ENCODE peak calls at places on chromosomes 5 and 9, in seven cellular contexts. One of them, this sample, is unnamed.

GRCh38 chr9:103707181-103707580 is 386.9 kb upstream of the SMC2 start:
- DNase-seq in uterus: no peak
- DNase-seq in PC-3: peak; percentile 15
- DNase-seq in Peyer's patch: no peak
- DNase-seq in left lung: no peak
- DNase-seq in SK-N-SH: no peak
- DNase-seq in colonic mucosa: no peak
- DNase-seq in this sample: no peak

GRCh38 chr9:91089405-91090131 is 272.1 kb downstream of the AUH start:
- DNase-seq in left lung: no peak
- DNase-seq in PC-3: peak; percentile 64
- DNase-seq in Peyer's patch: no peak
- DNase-seq in colonic mucosa: peak; percentile 28
- DNase-seq in SK-N-SH: no peak
- DNase-seq in uterus: no peak
- DNase-seq in this sample: peak; percentile 5

GRCh38 chr5:167608708-167609272 is 682.7 kb upstream of the WWC1 start:
- DNase-seq in SK-N-SH: no peak
- DNase-seq in PC-3: peak; percentile 7
- DNase-seq in left lung: no peak
- DNase-seq in Peyer's patch: no peak
- DNase-seq in uterus: no peak
- DNase-seq in colonic mucosa: no peak
- DNase-seq in this sample: no peak

GRCh38 chr5:181205735-181206401 is 872 bp upstream of the TRIM7 start:
- DNase-seq in uterus: no peak
- DNase-seq in left lung: no peak
- DNase-seq in Peyer's patch: peak; percentile 53
- DNase-seq in SK-N-SH: no peak
- DNase-seq in colonic mucosa: peak; percentile 50
- DNase-seq in PC-3: no peak
- DNase-seq in this sample: no peak

GRCh38 chr9:131744715-131745201 is 4.9 kb upstream of the RAPGEF1 start:
- DNase-seq in colonic mucosa: no peak
- DNase-seq in uterus: no peak
- DNase-seq in SK-N-SH: no peak
- DNase-seq in left lung: no peak
- DNase-seq in Peyer's patch: no peak
- DNase-seq in PC-3: no peak
- DNase-seq in this sample: no peak

GRCh38 chr5:50824109-50824508 is 157.7 kb downstream of the PARP8 start:
- DNase-seq in colonic mucosa: no peak
- DNase-seq in left lung: no peak
- DNase-seq in uterus: no peak
- DNase-seq in PC-3: no peak
- DNase-seq in SK-N-SH: no peak
- DNase-seq in Peyer's patch: no peak
- DNase-seq in this sample: no peak

GRCh38 chr9:120926397-120926928 is at the start of gene TRAF1:
- DNase-seq in colonic mucosa: no peak
- DNase-seq in left lung: no peak
- DNase-seq in SK-N-SH: no peak
- DNase-seq in Peyer's patch: no peak
- DNase-seq in uterus: no peak
- DNase-seq in PC-3: no peak
- DNase-seq in this sample: no peak

GRCh38 chr9:132857601-132858342 is 20.3 kb downstream of the AK8 start:
- DNase-seq in colonic mucosa: no peak
- DNase-seq in Peyer's patch: no peak
- DNase-seq in uterus: no peak
- DNase-seq in PC-3: no peak
- DNase-seq in SK-N-SH: peak; percentile 50
- DNase-seq in left lung: peak; percentile 61
- DNase-seq in this sample: peak; percentile 47

GRCh38 chr9:36276254-36276653 is 18.0 kb upstream of the GNE start:
- DNase-seq in SK-N-SH: no peak
- DNase-seq in colonic mucosa: no peak
- DNase-seq in left lung: no peak
- DNase-seq in uterus: no peak
- DNase-seq in Peyer's patch: no peak
- DNase-seq in PC-3: no peak
- DNase-seq in this sample: no peak

GRCh38 chr5:173753307-173754168 is 134.6 kb upstream of the CPEB4 start:
- DNase-seq in Peyer's patch: no peak
- DNase-seq in SK-N-SH: peak; percentile 67
- DNase-seq in left lung: no peak
- DNase-seq in PC-3: no peak
- DNase-seq in colonic mucosa: no peak
- DNase-seq in uterus: no peak
- DNase-seq in this sample: no peak

GRCh38 chr5:11640474-11640873 is 263.8 kb downstream of the CTNND2 start:
- DNase-seq in uterus: no peak
- DNase-seq in colonic mucosa: no peak
- DNase-seq in Peyer's patch: no peak
- DNase-seq in PC-3: no peak
- DNase-seq in SK-N-SH: no peak
- DNase-seq in left lung: no peak
- DNase-seq in this sample: no peak

GRCh38 chr9:133162802-133163558 is 734 bp downstream of the GBGT1 start:
- DNase-seq in uterus: no peak
- DNase-seq in PC-3: no peak
- DNase-seq in Peyer's patch: peak; percentile 51
- DNase-seq in colonic mucosa: peak; percentile 21
- DNase-seq in left lung: peak; percentile 83
- DNase-seq in SK-N-SH: no peak
- DNase-seq in this sample: no peak

GRCh38 chr5:177526791-177527190 is 10.0 kb upstream of the DDX41 start:
- DNase-seq in PC-3: no peak
- DNase-seq in colonic mucosa: no peak
- DNase-seq in Peyer's patch: no peak
- DNase-seq in uterus: no peak
- DNase-seq in left lung: no peak
- DNase-seq in SK-N-SH: no peak
- DNase-seq in this sample: no peak

GRCh38 chr5:36528588-36528987 is 77.8 kb upstream of the SLC1A3 start:
- DNase-seq in left lung: no peak
- DNase-seq in uterus: no peak
- DNase-seq in PC-3: no peak
- DNase-seq in colonic mucosa: no peak
- DNase-seq in Peyer's patch: no peak
- DNase-seq in SK-N-SH: no peak
- DNase-seq in this sample: no peak

GRCh38 chr9:136310273-136311030 is 6.6 kb upstream of the CCDC187 start:
- DNase-seq in colonic mucosa: no peak
- DNase-seq in uterus: no peak
- DNase-seq in PC-3: no peak
- DNase-seq in SK-N-SH: no peak
- DNase-seq in Peyer's patch: no peak
- DNase-seq in left lung: peak; percentile 68
- DNase-seq in this sample: no peak

GRCh38 chr9:126366366-126367011 is 39.9 kb downstream of the MVB12B start:
- DNase-seq in uterus: no peak
- DNase-seq in SK-N-SH: no peak
- DNase-seq in PC-3: no peak
- DNase-seq in Peyer's patch: no peak
- DNase-seq in left lung: no peak
- DNase-seq in colonic mucosa: peak; percentile 63
- DNase-seq in this sample: no peak

GRCh38 chr9:97803167-97804058 is 49.6 kb upstream of the FOXE1 start:
- DNase-seq in left lung: peak; percentile 95
- DNase-seq in PC-3: peak; percentile 76
- DNase-seq in colonic mucosa: peak; percentile 74
- DNase-seq in uterus: peak; percentile 20
- DNase-seq in Peyer's patch: peak; percentile 85
- DNase-seq in SK-N-SH: peak; percentile 97
- DNase-seq in this sample: peak; percentile 76

GRCh38 chr5:62328772-62329491 is 22.9 kb downstream of the KIF2A start:
- DNase-seq in PC-3: no peak
- DNase-seq in colonic mucosa: no peak
- DNase-seq in SK-N-SH: no peak
- DNase-seq in Peyer's patch: no peak
- DNase-seq in uterus: no peak
- DNase-seq in left lung: no peak
- DNase-seq in this sample: peak; percentile 43

GRCh38 chr5:122493776-122494518 is 181.9 kb downstream of the SNCAIP start:
- DNase-seq in SK-N-SH: peak; percentile 11
- DNase-seq in uterus: no peak
- DNase-seq in Peyer's patch: no peak
- DNase-seq in PC-3: peak; percentile 15
- DNase-seq in left lung: no peak
- DNase-seq in colonic mucosa: no peak
- DNase-seq in this sample: no peak

GRCh38 chr9:36874921-36875320 is 159.1 kb downstream of the PAX5 start:
- DNase-seq in PC-3: peak; percentile 51
- DNase-seq in uterus: no peak
- DNase-seq in Peyer's patch: peak; percentile 37
- DNase-seq in colonic mucosa: no peak
- DNase-seq in SK-N-SH: no peak
- DNase-seq in left lung: peak; percentile 53
- DNase-seq in this sample: peak; percentile 32

GRCh38 chr5:128965011-128965637 is at the start of gene SLC27A6:
- DNase-seq in SK-N-SH: peak; percentile 81
- DNase-seq in left lung: peak; percentile 81
- DNase-seq in uterus: no peak
- DNase-seq in Peyer's patch: peak; percentile 41
- DNase-seq in PC-3: no peak
- DNase-seq in colonic mucosa: peak; percentile 17
- DNase-seq in this sample: no peak

GRCh38 chr9:89597711-89598707 is 6.8 kb upstream of the GADD45G start:
- DNase-seq in colonic mucosa: peak; percentile 75
- DNase-seq in Peyer's patch: no peak
- DNase-seq in SK-N-SH: peak; percentile 65
- DNase-seq in uterus: peak; percentile 61
- DNase-seq in left lung: no peak
- DNase-seq in PC-3: peak; percentile 71
- DNase-seq in this sample: peak; percentile 69

GRCh38 chr9:75451045-75451444 is 362.7 kb downstream of the OSTF1 start:
- DNase-seq in left lung: no peak
- DNase-seq in colonic mucosa: no peak
- DNase-seq in Peyer's patch: no peak
- DNase-seq in PC-3: no peak
- DNase-seq in uterus: peak; percentile 15
- DNase-seq in SK-N-SH: no peak
- DNase-seq in this sample: no peak

GRCh38 chr9:132244582-132245455 is 83.0 kb downstream of the NTNG2 start:
- DNase-seq in SK-N-SH: no peak
- DNase-seq in left lung: peak; percentile 72
- DNase-seq in colonic mucosa: peak; percentile 32
- DNase-seq in PC-3: no peak
- DNase-seq in Peyer's patch: no peak
- DNase-seq in uterus: peak; percentile 70
- DNase-seq in this sample: no peak

GRCh38 chr5:159106569-159107282 is 7.0 kb upstream of the EBF1 start:
- DNase-seq in left lung: peak; percentile 89
- DNase-seq in PC-3: peak; percentile 69
- DNase-seq in Peyer's patch: peak; percentile 73
- DNase-seq in SK-N-SH: peak; percentile 91
- DNase-seq in uterus: peak; percentile 77
- DNase-seq in colonic mucosa: peak; percentile 72
- DNase-seq in this sample: peak; percentile 73

GRCh38 chr5:40452874-40453624 is 226.7 kb upstream of the PTGER4 start:
- DNase-seq in Peyer's patch: no peak
- DNase-seq in colonic mucosa: no peak
- DNase-seq in PC-3: no peak
- DNase-seq in uterus: no peak
- DNase-seq in SK-N-SH: no peak
- DNase-seq in left lung: no peak
- DNase-seq in this sample: no peak

GRCh38 chr5:40453689-40454088 is 226.0 kb upstream of the PTGER4 start:
- DNase-seq in Peyer's patch: no peak
- DNase-seq in SK-N-SH: no peak
- DNase-seq in colonic mucosa: no peak
- DNase-seq in left lung: no peak
- DNase-seq in uterus: no peak
- DNase-seq in PC-3: no peak
- DNase-seq in this sample: no peak
- H3K9me3 ChIP-seq in Peyer's patch: no peaks in the 10 kb centered on the region
- H3K9me3 ChIP-seq in SK-N-SH: no peaks in the 10 kb centered on the region
- H3K9me3 ChIP-seq in colonic mucosa: no peaks in the 10 kb centered on the region
- H3K9me3 ChIP-seq in left lung: no peaks in the 10 kb centered on the region
- H3K9me3 ChIP-seq in uterus: no peaks in the 10 kb centered on the region
- H3K9me3 ChIP-seq in PC-3: no peaks in the 10 kb centered on the region
- H3K9me3 ChIP-seq in this sample: no peaks in the 10 kb centered on the region

DNA sequence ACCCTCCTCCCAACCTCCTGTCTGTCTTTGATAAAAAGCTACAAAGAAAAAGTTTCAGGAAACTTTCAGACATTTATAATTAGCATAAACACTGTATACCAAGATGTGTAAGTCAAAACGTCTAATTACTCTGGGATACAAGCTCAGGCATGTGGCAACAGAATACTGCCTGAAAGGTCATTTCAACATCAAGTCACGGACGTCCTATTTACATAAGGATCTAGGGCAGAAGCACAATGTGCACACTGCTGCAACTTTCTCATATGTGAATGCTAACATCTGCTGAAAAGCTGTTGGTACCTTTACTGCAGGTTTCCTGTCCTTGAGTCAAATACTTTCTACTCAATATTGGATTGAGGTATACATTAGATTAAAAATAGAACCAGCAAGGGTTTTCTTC is 36.9 kb downstream of the ELL2 start:
- DNase-seq in SK-N-SH: no peak
- DNase-seq in uterus: no peak
- DNase-seq in left lung: no peak
- DNase-seq in Peyer's patch: no peak
- DNase-seq in colonic mucosa: no peak
- DNase-seq in PC-3: no peak
- DNase-seq in this sample: no peak
- H3K4me1 ChIP-seq in SK-N-SH: peaks cover 4% of the 10 kb centered on the region
- H3K4me1 ChIP-seq in uterus: no peaks in the 10 kb centered on the region
- H3K4me1 ChIP-seq in left lung: peaks cover 46% of the 10 kb centered on the region
- H3K4me1 ChIP-seq in Peyer's patch: no peaks in the 10 kb centered on the region
- H3K4me1 ChIP-seq in colonic mucosa: no peaks in the 10 kb centered on the region
- H3K4me1 ChIP-seq in PC-3: no peaks in the 10 kb centered on the region
- H3K4me1 ChIP-seq in this sample: peaks cover 5% of the 10 kb centered on the region

GRCh38 chr5:84881737-84882136 is 497.1 kb upstream of the EDIL3 start:
- DNase-seq in PC-3: no peak
- DNase-seq in Peyer's patch: no peak
- DNase-seq in colonic mucosa: no peak
- DNase-seq in uterus: no peak
- DNase-seq in left lung: no peak
- DNase-seq in SK-N-SH: no peak
- DNase-seq in this sample: no peak

GRCh38 chr5:84885479-84886258 is 501.0 kb upstream of the EDIL3 start:
- DNase-seq in uterus: peak; percentile 37
- DNase-seq in PC-3: peak; percentile 35
- DNase-seq in left lung: no peak
- DNase-seq in SK-N-SH: no peak
- DNase-seq in colonic mucosa: no peak
- DNase-seq in Peyer's patch: no peak
- DNase-seq in this sample: no peak
- H3K27ac ChIP-seq in uterus: peak overlapping the region; percentile 4
- H3K27ac ChIP-seq in PC-3: peak overlapping the region; percentile 23
- H3K27ac ChIP-seq in left lung: no peak overlapping the region
- H3K27ac ChIP-seq in SK-N-SH: no peak overlapping the region
- H3K27ac ChIP-seq in colonic mucosa: no peak overlapping the region
- H3K27ac ChIP-seq in Peyer's patch: no peak overlapping the region
- H3K27ac ChIP-seq in this sample: no peak overlapping the region

DNA sequence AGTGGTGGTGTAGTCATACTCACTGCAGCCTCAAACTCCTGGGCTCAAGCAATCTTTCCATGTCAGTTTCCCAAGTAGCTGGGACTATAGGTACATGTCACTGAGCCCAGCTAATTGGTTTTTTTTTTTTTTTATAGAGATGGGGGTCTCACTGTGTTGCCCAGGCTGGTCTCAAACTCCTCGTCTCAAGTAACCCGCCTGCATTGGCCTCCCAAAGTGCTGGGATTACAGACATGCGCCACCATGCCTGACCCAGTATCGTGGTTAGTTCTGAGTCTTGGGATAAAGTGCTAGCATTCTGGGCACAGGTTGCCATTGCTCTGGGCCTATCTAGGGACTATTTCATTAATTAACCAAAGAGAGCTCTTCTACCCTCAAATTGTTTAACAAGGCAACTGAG is 108.3 kb downstream of the PLPP1 start:
- DNase-seq in colonic mucosa: no peak
- DNase-seq in left lung: no peak
- DNase-seq in PC-3: no peak
- DNase-seq in Peyer's patch: no peak
- DNase-seq in uterus: no peak
- DNase-seq in SK-N-SH: no peak
- DNase-seq in this sample: no peak
- H3K9me3 ChIP-seq in colonic mucosa: no peaks in the 10 kb centered on the region
- H3K9me3 ChIP-seq in left lung: peaks cover 3% of the 10 kb centered on the region
- H3K9me3 ChIP-seq in PC-3: no peaks in the 10 kb centered on the region
- H3K9me3 ChIP-seq in Peyer's patch: no peaks in the 10 kb centered on the region
- H3K9me3 ChIP-seq in uterus: no peaks in the 10 kb centered on the region
- H3K9me3 ChIP-seq in SK-N-SH: no peaks in the 10 kb centered on the region
- H3K9me3 ChIP-seq in this sample: peaks cover 7% of the 10 kb centered on the region

This sample was measured in A673.